ENCODE peak calls at places on chromosomes 7 and 10, in four cellular contexts. V is CD4-positive, alpha-beta T cell; C is HCEC 1CT; F is brain microvascular endothelial cell. S is an unnamed sample.
A peak's percentile ranks its signal among the peaks of the same experiment; 100 is the strongest.

GRCh38 chr10:114577133-114577532 is 80.9 kb downstream of the ABLIM1 start:
- DNase-seq in V (no peak), C (peak; percentile 2), F (peak; percentile 63), S (peak; percentile 12)

GRCh38 chr10:78846770-78847169 is 222.0 kb upstream of the ZMIZ1 start:
- DNase-seq in V (no peak), C (no peak), F (no peak), S (no peak)

GRCh38 chr7:101450064-101450463 is 87.4 kb downstream of the COL26A1 start:
- DNase-seq in V (no peak), C (no peak), F (no peak), S (no peak)

GRCh38 chr7:50069613-50070012 is 23.4 kb downstream of the ZPBP start:
- DNase-seq in V (peak; percentile 38), C (no peak), F (no peak), S (peak; percentile 32)

GRCh38 chr7:25460426-25460825 is 232.1 kb upstream of the NPVF start:
- DNase-seq in V (no peak), C (no peak), F (no peak), S (no peak)

GRCh38 chr7:152931583-152931982 is 172.0 kb downstream of the ACTR3B start:
- DNase-seq in V (no peak), C (no peak), F (no peak), S (no peak)

GRCh38 chr7:130305677-130306076 is 12.7 kb downstream of the CPA4 start:
- DNase-seq in V (no peak), C (no peak), F (no peak), S (no peak)

GRCh38 chr10:60605476-60605875 is 172.8 kb upstream of the CDK1 start:
- DNase-seq in V (no peak), C (no peak), F (no peak), S (no peak)

GRCh38 chr7:24419070-24419469 is 135.1 kb downstream of the NPY start:
- DNase-seq in V (no peak), C (no peak), F (peak; percentile 12), S (peak; percentile 38)

GRCh38 chr7:52944916-52945315 is 90.5 kb upstream of the POM121L12 start:
- DNase-seq in V (no peak), C (no peak), F (no peak), S (no peak)